ENCODE peak calls at places on chromosomes 6 and 20, in ten cellular contexts. H, Y, F, P, U, Q, O, A, M and R are unnamed samples.

GRCh38 chr20:8722277-8722928 is 346.5 kb upstream of the PLCB4 start:
- DNase-seq in H (peak), Y (no peak), F (no peak), P (no peak), U (peak), Q (peak), O (peak), A (peak), M (peak), R (peak)

GRCh38 chr6:166318227-166318626 is 10.0 kb upstream of the PRR18 start:
- DNase-seq in H (no peak), Y (no peak), F (no peak), P (no peak), U (peak), Q (no peak), O (no peak), A (no peak), M (peak), R (no peak)

GRCh38 chr20:47352332-47353223 is 3.9 kb downstream of the ZMYND8 start:
- DNase-seq in H (no peak), Y (no peak), F (no peak), P (no peak), U (no peak), Q (peak), O (peak), A (no peak), M (peak), R (peak)

GRCh38 chr6:121506761-121507754 is 71.6 kb downstream of the GJA1 start:
- DNase-seq in H (peak), Y (no peak), F (no peak), P (no peak), U (no peak), Q (no peak), O (no peak), A (no peak), M (peak), R (peak)

GRCh38 chr6:5125152-5126006 is 40.2 kb downstream of the PPP1R3G start:
- DNase-seq in H (no peak), Y (no peak), F (no peak), P (no peak), U (no peak), Q (no peak), O (no peak), A (no peak), M (peak), R (no peak)

GRCh38 chr6:105902401-105903031 is 183.6 kb upstream of the PRDM1 start:
- DNase-seq in H (no peak), Y (no peak), F (no peak), P (no peak), U (no peak), Q (no peak), O (no peak), A (no peak), M (no peak), R (no peak)

GRCh38 chr20:20366551-20366895 is 1.4 kb upstream of the INSM1 start:
- DNase-seq in H (no peak), Y (no peak), F (no peak), P (no peak), U (peak), Q (no peak), O (peak), A (no peak), M (no peak), R (no peak)

GRCh38 chr6:33143113-33143760 is 49.0 kb downstream of the COL11A2 start:
- DNase-seq in H (no peak), Y (peak), F (no peak), P (no peak), U (no peak), Q (no peak), O (no peak), A (no peak), M (no peak), R (no peak)

GRCh38 chr6:117911660-117912059 is 4.6 kb downstream of the SLC35F1 start:
- DNase-seq in H (no peak), Y (no peak), F (no peak), P (no peak), U (no peak), Q (no peak), O (no peak), A (no peak), M (no peak), R (no peak)

GRCh38 chr6:100612101-100612500 is 147.4 kb upstream of the SIM1 start:
- DNase-seq in H (no peak), Y (no peak), F (no peak), P (no peak), U (no peak), Q (no peak), O (no peak), A (no peak), M (no peak), R (no peak)